ENCODE peak calls at places on chromosomes 3 and 15, in six cellular contexts. One of them, this sample, is unnamed.

GRCh38 chr3:165854696-165855095 is 17.5 kb upstream of the BCHE start:
- DNase-seq in Caco-2: no peak
- DNase-seq in adrenal gland: no peak
- DNase-seq in A549: peak; percentile 18
- DNase-seq in uterus: no peak
- DNase-seq in CD8-positive, alpha-beta memory T cell: no peak
- DNase-seq in this sample: no peak

GRCh38 chr3:61646360-61646759 is 85.0 kb downstream of the PTPRG start:
- DNase-seq in Caco-2: no peak
- DNase-seq in adrenal gland: no peak
- DNase-seq in A549: no peak
- DNase-seq in uterus: no peak
- DNase-seq in CD8-positive, alpha-beta memory T cell: no peak
- DNase-seq in this sample: no peak

GRCh38 chr3:4908769-4909156 is 70.5 kb upstream of the BHLHE40 start:
- DNase-seq in Caco-2: no peak
- DNase-seq in adrenal gland: no peak
- DNase-seq in A549: no peak
- DNase-seq in uterus: no peak
- DNase-seq in CD8-positive, alpha-beta memory T cell: no peak
- DNase-seq in this sample: no peak

GRCh38 chr3:167406876-167407492 is 26.9 kb upstream of the ZBBX start:
- DNase-seq in Caco-2: peak; percentile 43
- DNase-seq in adrenal gland: peak; percentile 50
- DNase-seq in A549: peak; percentile 53
- DNase-seq in uterus: no peak
- DNase-seq in CD8-positive, alpha-beta memory T cell: no peak
- DNase-seq in this sample: no peak

GRCh38 chr3:113070226-113071220 is 79.7 kb downstream of the GTPBP8 start:
- DNase-seq in Caco-2: no peak
- DNase-seq in adrenal gland: no peak
- DNase-seq in A549: peak; percentile 41
- DNase-seq in uterus: no peak
- DNase-seq in CD8-positive, alpha-beta memory T cell: no peak
- DNase-seq in this sample: no peak

GRCh38 chr15:31031471-31032064 is 40.1 kb upstream of the MTMR10 start:
- DNase-seq in Caco-2: no peak
- DNase-seq in adrenal gland: no peak
- DNase-seq in A549: no peak
- DNase-seq in uterus: no peak
- DNase-seq in CD8-positive, alpha-beta memory T cell: no peak
- DNase-seq in this sample: no peak

GRCh38 chr3:173238091-173238490 is 97.1 kb upstream of the SPATA16 start:
- DNase-seq in Caco-2: no peak
- DNase-seq in adrenal gland: no peak
- DNase-seq in A549: no peak
- DNase-seq in uterus: no peak
- DNase-seq in CD8-positive, alpha-beta memory T cell: no peak
- DNase-seq in this sample: no peak

GRCh38 chr15:46921906-46922305 is 795.4 kb upstream of the SEMA6D start:
- DNase-seq in Caco-2: no peak
- DNase-seq in adrenal gland: no peak
- DNase-seq in A549: no peak
- DNase-seq in uterus: no peak
- DNase-seq in CD8-positive, alpha-beta memory T cell: no peak
- DNase-seq in this sample: no peak

GRCh38 chr3:15860014-15860934 is 62.5 kb upstream of the ANKRD28 start:
- DNase-seq in Caco-2: peak; percentile 82
- DNase-seq in adrenal gland: peak; percentile 37
- DNase-seq in A549: peak; percentile 81
- DNase-seq in uterus: peak; percentile 35
- DNase-seq in CD8-positive, alpha-beta memory T cell: peak; percentile 7
- DNase-seq in this sample: no peak

GRCh38 chr3:164221297-164221696 is 857.0 kb downstream of the SI start:
- DNase-seq in Caco-2: no peak
- DNase-seq in adrenal gland: no peak
- DNase-seq in A549: no peak
- DNase-seq in uterus: no peak
- DNase-seq in CD8-positive, alpha-beta memory T cell: no peak
- DNase-seq in this sample: no peak

GRCh38 chr3:52490035-52490937 is 4.9 kb upstream of the STAB1 start:
- DNase-seq in Caco-2: no peak
- DNase-seq in adrenal gland: no peak
- DNase-seq in A549: no peak
- DNase-seq in uterus: no peak
- DNase-seq in CD8-positive, alpha-beta memory T cell: no peak
- DNase-seq in this sample: no peak

GRCh38 chr3:52489453-52489852 is 5.7 kb upstream of the STAB1 start:
- DNase-seq in Caco-2: no peak
- DNase-seq in adrenal gland: no peak
- DNase-seq in A549: no peak
- DNase-seq in uterus: no peak
- DNase-seq in CD8-positive, alpha-beta memory T cell: no peak
- DNase-seq in this sample: no peak

GRCh38 chr3:52488746-52489145 is 6.4 kb upstream of the STAB1 start:
- DNase-seq in Caco-2: no peak
- DNase-seq in adrenal gland: no peak
- DNase-seq in A549: no peak
- DNase-seq in uterus: no peak
- DNase-seq in CD8-positive, alpha-beta memory T cell: no peak
- DNase-seq in this sample: no peak

GRCh38 chr3:52492059-52492458 is 3.1 kb upstream of the STAB1 start:
- DNase-seq in Caco-2: no peak
- DNase-seq in adrenal gland: no peak
- DNase-seq in A549: no peak
- DNase-seq in uterus: no peak
- DNase-seq in CD8-positive, alpha-beta memory T cell: no peak
- DNase-seq in this sample: no peak

GRCh38 chr3:52490938-52491526 is 4.1 kb upstream of the STAB1 start:
- DNase-seq in Caco-2: no peak
- DNase-seq in adrenal gland: peak; percentile 74
- DNase-seq in A549: no peak
- DNase-seq in uterus: no peak
- DNase-seq in CD8-positive, alpha-beta memory T cell: no peak
- DNase-seq in this sample: no peak
- H3K4me1 ChIP-seq in Caco-2: no peaks in the 10 kb centered on the region
- H3K4me1 ChIP-seq in adrenal gland: peaks cover 67% of the 10 kb centered on the region
- H3K4me1 ChIP-seq in A549: no peaks in the 10 kb centered on the region
- H3K4me1 ChIP-seq in uterus: no peaks in the 10 kb centered on the region
- H3K4me1 ChIP-seq in CD8-positive, alpha-beta memory T cell: no peaks in the 10 kb centered on the region
- H3K4me1 ChIP-seq in this sample: peaks cover 5% of the 10 kb centered on the region

GRCh38 chr15:64754663-64755426 is 20.5 kb downstream of the RBPMS2 start:
- DNase-seq in Caco-2: no peak
- DNase-seq in adrenal gland: no peak
- DNase-seq in A549: no peak
- DNase-seq in uterus: no peak
- DNase-seq in CD8-positive, alpha-beta memory T cell: no peak
- DNase-seq in this sample: no peak

GRCh38 chr15:64751464-64751863 is 23.9 kb downstream of the RBPMS2 start:
- DNase-seq in Caco-2: no peak
- DNase-seq in adrenal gland: no peak
- DNase-seq in A549: no peak
- DNase-seq in uterus: no peak
- DNase-seq in CD8-positive, alpha-beta memory T cell: no peak
- DNase-seq in this sample: no peak

GRCh38 chr15:64749999-64750657 is 25.3 kb downstream of the RBPMS2 start:
- DNase-seq in Caco-2: no peak
- DNase-seq in adrenal gland: no peak
- DNase-seq in A549: peak; percentile 63
- DNase-seq in uterus: no peak
- DNase-seq in CD8-positive, alpha-beta memory T cell: no peak
- DNase-seq in this sample: no peak

GRCh38 chr15:64755427-64755823 is 20.0 kb downstream of the RBPMS2 start:
- DNase-seq in Caco-2: no peak
- DNase-seq in adrenal gland: no peak
- DNase-seq in A549: no peak
- DNase-seq in uterus: no peak
- DNase-seq in CD8-positive, alpha-beta memory T cell: no peak
- DNase-seq in this sample: no peak

DNA sequence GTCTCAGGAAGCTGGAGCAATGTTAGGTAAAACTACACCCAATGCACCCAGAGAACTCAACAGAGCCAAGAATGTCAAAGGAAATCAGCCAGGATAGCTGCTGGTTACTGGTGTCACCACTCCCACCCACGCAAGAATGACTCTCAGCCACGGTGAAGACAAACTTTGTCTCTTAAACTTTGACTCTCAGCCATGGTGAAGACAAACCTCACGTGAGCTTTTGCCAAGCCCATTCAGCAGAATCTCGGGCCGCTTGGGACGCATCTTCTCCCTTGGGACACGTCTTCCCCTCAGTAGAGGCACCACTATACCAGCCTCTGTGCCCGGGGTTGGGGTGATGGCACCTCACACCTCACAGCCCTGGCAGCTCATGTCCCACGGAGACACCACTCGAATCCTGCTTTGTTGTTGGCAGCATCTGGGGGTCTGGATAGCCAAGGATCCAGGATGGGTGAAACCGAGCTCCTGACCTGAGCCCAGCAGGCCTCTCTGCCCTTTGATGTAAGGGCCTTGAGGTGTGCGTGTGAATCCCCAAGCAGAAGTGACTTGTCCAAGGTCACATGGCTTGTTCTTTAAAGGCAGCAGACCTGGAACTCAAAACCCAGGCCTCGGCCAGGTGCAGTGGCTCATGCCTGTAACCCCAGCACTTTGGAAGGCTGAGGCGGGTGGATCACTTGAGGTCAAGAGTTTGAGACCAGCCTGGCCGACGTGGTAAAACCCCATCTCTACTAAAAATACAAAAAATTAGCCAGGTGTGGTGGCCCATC is 21.8 kb downstream of the RBPMS2 start:
- DNase-seq in Caco-2: no peak
- DNase-seq in adrenal gland: no peak
- DNase-seq in A549: no peak
- DNase-seq in uterus: no peak
- DNase-seq in CD8-positive, alpha-beta memory T cell: no peak
- DNase-seq in this sample: no peak
- H3K4me1 ChIP-seq in Caco-2: no peaks in the 10 kb centered on the region
- H3K4me1 ChIP-seq in adrenal gland: peaks cover 8% of the 10 kb centered on the region
- H3K4me1 ChIP-seq in A549: no peaks in the 10 kb centered on the region
- H3K4me1 ChIP-seq in uterus: no peaks in the 10 kb centered on the region
- H3K4me1 ChIP-seq in CD8-positive, alpha-beta memory T cell: no peaks in the 10 kb centered on the region
- H3K4me1 ChIP-seq in this sample: no peaks in the 10 kb centered on the region

DNA sequence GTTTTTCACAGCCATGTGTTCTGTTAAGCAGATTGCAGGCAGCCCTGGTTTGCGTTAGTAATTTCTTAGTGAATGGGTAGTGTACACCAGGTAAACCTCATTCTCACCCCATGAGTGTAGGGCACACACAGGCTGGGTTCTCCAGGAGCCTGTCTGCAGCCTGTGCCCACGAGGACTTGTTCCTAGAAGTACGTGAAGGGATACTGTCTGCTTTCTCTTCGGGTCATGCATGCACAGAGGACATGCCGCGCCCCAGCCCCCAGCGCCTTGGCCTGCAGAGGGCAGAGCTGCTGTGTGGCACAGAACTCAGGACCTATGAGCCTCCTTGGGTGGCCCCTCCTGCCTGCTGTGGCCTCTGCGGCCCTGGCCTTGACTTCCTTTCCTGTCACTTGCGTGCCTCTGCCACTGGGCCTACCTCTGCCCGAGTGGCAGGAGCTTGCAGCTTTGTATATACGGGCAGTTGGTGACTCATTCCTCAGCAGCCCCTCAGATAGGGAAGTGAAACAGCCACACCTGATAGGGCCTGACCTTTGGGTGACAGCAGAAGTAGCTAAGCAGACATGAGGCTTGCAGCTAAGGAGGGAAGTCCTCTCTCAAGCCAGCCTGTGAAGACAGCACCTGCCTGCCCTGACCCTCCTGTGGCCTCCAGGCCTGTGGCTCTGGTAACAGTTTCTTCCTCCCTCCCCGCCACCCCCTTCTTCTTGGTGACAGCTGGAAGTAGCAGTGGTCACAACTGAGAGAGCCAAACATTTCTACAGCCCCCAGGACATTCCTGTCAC is 19.5 kb downstream of the PPCDC start:
- DNase-seq in Caco-2: peak; percentile 79
- DNase-seq in adrenal gland: peak; percentile 97
- DNase-seq in A549: peak; percentile 76
- DNase-seq in uterus: peak; percentile 48
- DNase-seq in CD8-positive, alpha-beta memory T cell: peak; percentile 17
- DNase-seq in this sample: peak; percentile 38
- H3K4me1 ChIP-seq in Caco-2: peaks cover 36% of the 10 kb centered on the region
- H3K4me1 ChIP-seq in adrenal gland: peaks cover 70% of the 10 kb centered on the region
- H3K4me1 ChIP-seq in A549: peaks cover 33% of the 10 kb centered on the region
- H3K4me1 ChIP-seq in uterus: peaks cover 19% of the 10 kb centered on the region
- H3K4me1 ChIP-seq in CD8-positive, alpha-beta memory T cell: peaks cover 21% of the 10 kb centered on the region
- H3K4me1 ChIP-seq in this sample: peaks cover 44% of the 10 kb centered on the region

DNA sequence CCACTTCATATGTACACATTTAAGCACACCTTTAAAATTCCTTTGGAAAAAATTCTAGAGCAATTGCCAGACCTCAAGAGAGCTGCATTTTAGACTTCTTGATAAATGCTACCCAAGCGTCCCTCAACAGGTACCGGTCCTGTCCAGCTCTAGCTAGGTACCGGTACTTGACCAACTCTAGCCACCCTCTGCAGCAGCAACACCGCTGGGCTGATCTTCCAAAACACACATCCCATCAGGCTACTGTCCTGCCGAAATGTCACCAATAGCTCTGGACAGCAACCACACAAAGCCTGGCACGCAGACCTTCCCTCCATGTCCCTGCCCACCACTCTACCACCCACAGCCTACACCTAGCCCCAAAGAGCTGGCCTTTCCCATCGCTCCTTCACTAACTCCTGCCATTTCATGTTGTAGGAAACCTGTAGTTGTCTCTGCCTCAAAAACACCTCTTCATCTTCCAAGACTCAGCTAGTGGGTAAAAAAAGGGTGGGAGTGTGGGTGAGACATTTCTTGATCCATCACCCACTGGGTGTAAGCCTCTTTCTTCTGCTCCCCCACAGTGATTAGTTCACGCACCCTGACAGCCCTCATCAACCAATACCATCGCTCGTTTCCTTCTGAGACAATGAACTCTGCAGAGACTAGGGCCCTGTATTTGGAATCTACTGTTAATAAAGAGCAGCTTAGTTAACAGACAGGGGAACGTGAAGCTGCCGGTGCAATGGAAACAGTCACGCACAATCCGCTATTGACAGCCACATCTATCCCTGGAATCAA is 6.8 kb downstream of the CHSY1 start:
- DNase-seq in Caco-2: no peak
- DNase-seq in adrenal gland: no peak
- DNase-seq in A549: no peak
- DNase-seq in uterus: no peak
- DNase-seq in CD8-positive, alpha-beta memory T cell: no peak
- DNase-seq in this sample: no peak
- H3K4me1 ChIP-seq in Caco-2: peaks cover 6% of the 10 kb centered on the region
- H3K4me1 ChIP-seq in adrenal gland: peaks cover 92% of the 10 kb centered on the region
- H3K4me1 ChIP-seq in A549: peaks cover 6% of the 10 kb centered on the region
- H3K4me1 ChIP-seq in uterus: peaks cover 3% of the 10 kb centered on the region
- H3K4me1 ChIP-seq in CD8-positive, alpha-beta memory T cell: peaks cover 62% of the 10 kb centered on the region
- H3K4me1 ChIP-seq in this sample: peaks cover 99% of the 10 kb centered on the region

GRCh38 chr15:42363487-42363886 is 4.2 kb downstream of the CAPN3 start:
- DNase-seq in Caco-2: no peak
- DNase-seq in adrenal gland: no peak
- DNase-seq in A549: no peak
- DNase-seq in uterus: no peak
- DNase-seq in CD8-positive, alpha-beta memory T cell: no peak
- DNase-seq in this sample: no peak
- H3K4me1 ChIP-seq in Caco-2: no peaks in the 10 kb centered on the region
- H3K4me1 ChIP-seq in adrenal gland: no peaks in the 10 kb centered on the region
- H3K4me1 ChIP-seq in A549: no peaks in the 10 kb centered on the region
- H3K4me1 ChIP-seq in uterus: no peaks in the 10 kb centered on the region
- H3K4me1 ChIP-seq in CD8-positive, alpha-beta memory T cell: no peaks in the 10 kb centered on the region
- H3K4me1 ChIP-seq in this sample: no peaks in the 10 kb centered on the region